ENCODE peak calls at places on chromosomes 16 and 17, in ten cellular contexts. M, L, C, I, W, X, D, J, Q and O are unnamed samples.

GRCh38 chr16:83689385-83689831 is 118.4 kb upstream of the HSBP1 start:
- DNase-seq in M (peak), L (no peak), C (peak), I (peak), W (no peak), X (peak), D (peak), J (no peak), Q (peak), O (no peak)

GRCh38 chr16:86708431-86708830 is 130.1 kb downstream of the FOXL1 start:
- DNase-seq in M (no peak), L (no peak), C (no peak), I (no peak), W (no peak), X (no peak), D (no peak), J (no peak), Q (no peak), O (no peak)

GRCh38 chr16:24442631-24443030 is 96.7 kb upstream of the RBBP6 start:
- DNase-seq in M (no peak), L (no peak), C (no peak), I (no peak), W (no peak), X (no peak), D (no peak), J (no peak), Q (no peak), O (no peak)

GRCh38 chr16:27199747-27200146 is 3.6 kb upstream of the KDM8 start:
- DNase-seq in M (no peak), L (no peak), C (no peak), I (no peak), W (no peak), X (no peak), D (no peak), J (no peak), Q (peak), O (peak)

GRCh38 chr16:80563066-80563465 is 22.3 kb downstream of the DYNLRB2 start:
- DNase-seq in M (no peak), L (no peak), C (no peak), I (no peak), W (no peak), X (no peak), D (no peak), J (no peak), Q (no peak), O (no peak)

GRCh38 chr17:29156781-29157180 is 23.4 kb downstream of the MYO18A start:
- DNase-seq in M (no peak), L (no peak), C (no peak), I (no peak), W (no peak), X (no peak), D (no peak), J (no peak), Q (no peak), O (no peak)

GRCh38 chr17:80839401-80839800 is 152.2 kb upstream of the CHMP6 start:
- DNase-seq in M (no peak), L (no peak), C (no peak), I (no peak), W (no peak), X (no peak), D (no peak), J (no peak), Q (no peak), O (no peak)

GRCh38 chr17:16534236-16534635 is 34.8 kb downstream of the ZNF287 start:
- DNase-seq in M (no peak), L (no peak), C (no peak), I (no peak), W (no peak), X (no peak), D (no peak), J (no peak), Q (no peak), O (no peak)

GRCh38 chr16:83115491-83116232 is 488.9 kb downstream of the CDH13 start:
- DNase-seq in M (no peak), L (no peak), C (peak), I (no peak), W (no peak), X (no peak), D (no peak), J (no peak), Q (no peak), O (no peak)

GRCh38 chr16:1707193-1707790 is 1.3 kb downstream of the MAPK8IP3 start:
- DNase-seq in M (peak), L (no peak), C (peak), I (peak), W (no peak), X (no peak), D (no peak), J (no peak), Q (peak), O (no peak)

GRCh38 chr16:63652091-63652490 is 1469.8 kb downstream of the CDH11 start:
- DNase-seq in M (no peak), L (no peak), C (no peak), I (no peak), W (no peak), X (no peak), D (no peak), J (no peak), Q (no peak), O (no peak)